ENCODE peak calls at places on chromosome 9, in six cellular contexts. W is progenitor cell of endocrine pancreas, U is heart left ventricle, Z is choroid plexus epithelial cell, D is RWPE1, C is neural progenitor cell. I is an unnamed sample.

GRCh38 chr9:112332272-112332671 is 1.1 kb downstream of the PTBP3 start:
- DNase-seq in W (no peak), U (no peak), Z (no peak), D (no peak), C (no peak), I (no peak)

GRCh38 chr9:98706651-98707103 is 2.1 kb downstream of the GABBR2 start:
- DNase-seq in W (no peak), U (no peak), Z (peak), D (no peak), C (no peak), I (no peak)

GRCh38 chr9:109315889-109316640 is 4.8 kb downstream of the EPB41L4B start:
- DNase-seq in W (no peak), U (peak), Z (no peak), D (peak), C (peak), I (no peak)

GRCh38 chr9:23825143-23825531 is 903 bp downstream of the ELAVL2 start:
- DNase-seq in W (no peak), U (no peak), Z (no peak), D (no peak), C (peak), I (peak)

GRCh38 chr9:112382501-112383364 is 2.8 kb downstream of the HSDL2 start:
- DNase-seq in W (no peak), U (no peak), Z (no peak), D (no peak), C (no peak), I (no peak)

GRCh38 chr9:32405506-32405905 is 21.1 kb downstream of the ACO1 start:
- DNase-seq in W (no peak), U (no peak), Z (no peak), D (no peak), C (no peak), I (no peak)

GRCh38 chr9:15873573-15874177 is 320.8 kb downstream of the CCDC171 start:
- DNase-seq in W (no peak), U (no peak), Z (peak), D (peak), C (peak), I (no peak)

GRCh38 chr9:121240394-121241145 is 27.4 kb upstream of the GSN start:
- DNase-seq in W (no peak), U (no peak), Z (peak), D (no peak), C (no peak), I (no peak)

GRCh38 chr9:133051281-133051900 is 10.4 kb upstream of the CEL start:
- DNase-seq in W (no peak), U (no peak), Z (no peak), D (no peak), C (no peak), I (no peak)

GRCh38 chr9:115138151-115138550 is 20.2 kb upstream of the TNC start:
- DNase-seq in W (no peak), U (no peak), Z (peak), D (no peak), C (no peak), I (no peak)

GRCh38 chr9:18566125-18566524 is 92.2 kb downstream of the ADAMTSL1 start:
- DNase-seq in W (no peak), U (no peak), Z (peak), D (peak), C (no peak), I (no peak)

GRCh38 chr9:114677418-114677817 is 4.6 kb downstream of the TEX48 start:
- DNase-seq in W (no peak), U (no peak), Z (peak), D (peak), C (no peak), I (no peak)

GRCh38 chr9:95105519-95106287 is 211.8 kb downstream of the FANCC start:
- DNase-seq in W (no peak), U (no peak), Z (no peak), D (peak), C (no peak), I (no peak)

GRCh38 chr9:83473488-83473971 is 64.7 kb downstream of the FRMD3 start:
- DNase-seq in W (no peak), U (no peak), Z (peak), D (no peak), C (no peak), I (no peak)

GRCh38 chr9:36218011-36218410 is 27.3 kb downstream of the CLTA start:
- DNase-seq in W (no peak), U (no peak), Z (no peak), D (no peak), C (no peak), I (no peak)

GRCh38 chr9:133732351-133733073 is 5.6 kb downstream of the SARDH start:
- DNase-seq in W (no peak), U (no peak), Z (no peak), D (no peak), C (peak), I (no peak)

DNA sequence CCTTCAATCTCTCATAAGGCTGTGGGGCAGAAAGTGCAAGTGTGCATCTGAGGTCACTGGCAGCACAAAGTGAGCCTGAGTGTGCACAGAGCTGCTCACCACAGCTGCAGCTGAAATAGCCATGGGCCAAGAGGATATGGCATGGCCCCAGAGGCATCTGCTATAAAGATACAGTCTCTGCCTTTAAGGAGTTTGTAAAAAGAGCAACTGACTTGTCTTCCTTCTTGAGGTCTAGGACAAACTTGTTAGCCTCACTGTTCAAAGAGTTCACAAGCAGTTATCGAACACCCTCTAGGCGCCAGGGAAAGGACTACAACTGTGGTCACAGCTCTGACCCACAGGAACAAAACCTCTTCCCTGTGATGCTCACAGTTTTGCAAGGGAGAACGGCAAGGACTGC is 190.0 kb upstream of the TRIM32 start:
- DNase-seq in W (no peak), U (no peak), Z (no peak), D (no peak), C (no peak), I (no peak)
- TF ChIP-seq CTCF in W (no peak), U (no peak), Z (no peak), D (no peak), C (no peak), I (no peak)

GRCh38 chr9:17116400-17116837 is 18.4 kb upstream of the CNTLN start:
- DNase-seq in W (no peak), U (no peak), Z (peak), D (peak), C (peak), I (no peak)
- TF ChIP-seq CTCF in W (peak), U (peak), Z (no peak), D (peak), C (peak), I (peak)

GRCh38 chr9:123851851-123852250 is 78.1 kb downstream of the DENND1A start:
- DNase-seq in W (no peak), U (no peak), Z (no peak), D (no peak), C (peak), I (no peak)
- TF ChIP-seq CTCF in W (no peak), U (no peak), Z (no peak), D (no peak), C (peak), I (no peak)

DNA sequence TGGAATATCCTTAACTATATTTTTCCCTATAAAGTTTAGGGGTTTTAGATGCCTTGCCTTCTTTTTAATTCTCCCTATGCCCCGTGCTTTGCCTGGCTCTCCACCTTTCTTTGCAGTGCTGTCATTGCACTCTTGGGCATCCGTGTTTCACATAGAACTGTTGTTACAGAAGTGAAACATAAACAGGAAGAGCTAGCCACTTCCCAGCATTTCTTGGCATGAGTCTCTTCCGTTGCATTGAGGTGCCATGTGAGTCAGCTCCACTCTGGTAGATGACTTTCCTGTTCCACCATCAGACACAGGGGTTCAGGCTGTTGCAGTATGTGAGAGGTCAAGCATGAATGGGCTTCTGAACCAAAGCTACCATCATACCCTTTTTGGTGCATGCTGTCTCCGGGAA is 73.4 kb downstream of the ANGPTL2 start:
- DNase-seq in W (no peak), U (peak), Z (peak), D (peak), C (no peak), I (no peak)
- TF ChIP-seq CTCF in W (no peak), U (no peak), Z (peak), D (no peak), C (no peak), I (no peak)

GRCh38 chr9:89260525-89260924 is 50.5 kb upstream of the CKS2 start:
- DNase-seq in W (no peak), U (no peak), Z (no peak), D (no peak), C (no peak), I (no peak)
- TF ChIP-seq CTCF in W (no peak), U (no peak), Z (no peak), D (no peak), C (no peak), I (no peak)

GRCh38 chr9:81465468-81466002 is 223.8 kb downstream of the TLE1 start:
- DNase-seq in W (no peak), U (no peak), Z (peak), D (no peak), C (no peak), I (no peak)
- TF ChIP-seq CTCF in W (no peak), U (no peak), Z (peak), D (no peak), C (no peak), I (no peak)

GRCh38 chr9:21906878-21907277 is 87.3 kb downstream of the CDKN2A start:
- DNase-seq in W (no peak), U (no peak), Z (peak), D (no peak), C (no peak), I (no peak)

GRCh38 chr9:21906213-21906612 is 88.0 kb downstream of the CDKN2A start:
- DNase-seq in W (no peak), U (no peak), Z (no peak), D (no peak), C (no peak), I (no peak)

GRCh38 chr9:21903380-21903965 is 90.7 kb downstream of the CDKN2A start:
- DNase-seq in W (no peak), U (no peak), Z (no peak), D (no peak), C (no peak), I (no peak)

GRCh38 chr9:21904371-21904770 is 89.8 kb downstream of the CDKN2A start:
- DNase-seq in W (no peak), U (no peak), Z (peak), D (no peak), C (no peak), I (no peak)

GRCh38 chr9:21904776-21905175 is 89.4 kb downstream of the CDKN2A start:
- DNase-seq in W (no peak), U (no peak), Z (peak), D (no peak), C (peak), I (no peak)
- TF ChIP-seq CTCF in W (no peak), U (no peak), Z (peak), D (no peak), C (peak), I (no peak)

GRCh38 chr9:126375386-126375785 is 48.8 kb downstream of the MVB12B start:
- DNase-seq in W (no peak), U (peak), Z (peak), D (no peak), C (peak), I (no peak)
- TF ChIP-seq CTCF in W (no peak), U (no peak), Z (peak), D (no peak), C (no peak), I (no peak)